ENCODE peak calls at places on chromosomes 1 and 21, in eight cellular contexts. W is astrocyte of the spinal cord, T is GM12865, Y is ovary, R is HepG2, M is epithelial cell of esophagus, B is IMR-90, I is upper lobe of right lung. S is an unnamed sample.

GRCh38 chr1:205108464-205108863 is 13.3 kb downstream of the RBBP5 start:
- DNase-seq in I (no peak), W (no peak), Y (no peak), M (no peak), T (no peak), B (no peak), R (no peak), S (no peak)

GRCh38 chr1:30807318-30808066 is 49.9 kb upstream of the LAPTM5 start:
- DNase-seq in W (no peak), I (peak), T (no peak), M (no peak), B (no peak), R (no peak), Y (peak), S (no peak)

GRCh38 chr1:210233495-210234253 is 1.1 kb downstream of the SERTAD4 start:
- DNase-seq in Y (peak), R (no peak), W (peak), B (peak), T (no peak), I (peak), M (peak), S (no peak)

GRCh38 chr1:211013346-211014240 is 120.4 kb downstream of the KCNH1 start:
- DNase-seq in M (no peak), B (peak), W (no peak), T (no peak), I (no peak), Y (no peak), R (no peak), S (no peak)

GRCh38 chr1:247496581-247497285 is 38.8 kb upstream of the OR2B11 start:
- DNase-seq in Y (no peak), W (no peak), B (no peak), I (no peak), R (no peak), T (no peak), M (no peak), S (no peak)

GRCh38 chr1:223844962-223845809 is 561 bp downstream of the TP53BP2 start:
- DNase-seq in T (peak), B (peak), M (peak), W (peak), R (peak), Y (no peak), I (no peak), S (no peak)

GRCh38 chr1:175072131-175072941 is 4.7 kb downstream of the TNN start:
- DNase-seq in I (no peak), W (peak), T (peak), R (no peak), Y (no peak), B (peak), M (peak), S (no peak)

GRCh38 chr1:174800221-174800791 is 199.4 kb upstream of the CACYBP start:
- DNase-seq in I (no peak), M (no peak), Y (peak), B (peak), R (no peak), W (no peak), T (no peak), S (no peak)

GRCh38 chr1:14220811-14221210 is 377.7 kb upstream of the KAZN start:
- DNase-seq in R (no peak), Y (no peak), M (no peak), B (no peak), W (no peak), I (no peak), T (no peak), S (no peak)

GRCh38 chr1:223210786-223211115 is 67.7 kb upstream of the TLR5 start:
- DNase-seq in I (no peak), T (no peak), W (no peak), Y (no peak), B (no peak), R (no peak), M (no peak), S (no peak)

GRCh38 chr1:43034778-43035177 is 76.1 kb upstream of the SLC2A1 start:
- DNase-seq in M (no peak), Y (no peak), I (no peak), W (no peak), T (no peak), R (peak), B (no peak), S (no peak)

GRCh38 chr1:214187152-214187900 is 93.6 kb upstream of the SMYD2 start:
- DNase-seq in T (no peak), W (no peak), R (no peak), B (no peak), Y (no peak), M (peak), I (no peak), S (no peak)

GRCh38 chr21:28142692-28143091 is 850.0 kb downstream of the LTN1 start:
- DNase-seq in W (peak), T (no peak), R (no peak), I (no peak), Y (no peak), M (peak), B (peak), S (peak)

GRCh38 chr1:181040284-181040865 is 6.6 kb downstream of the MR1 start:
- DNase-seq in B (no peak), I (no peak), M (no peak), Y (no peak), W (no peak), R (peak), T (no peak), S (no peak)

DNA sequence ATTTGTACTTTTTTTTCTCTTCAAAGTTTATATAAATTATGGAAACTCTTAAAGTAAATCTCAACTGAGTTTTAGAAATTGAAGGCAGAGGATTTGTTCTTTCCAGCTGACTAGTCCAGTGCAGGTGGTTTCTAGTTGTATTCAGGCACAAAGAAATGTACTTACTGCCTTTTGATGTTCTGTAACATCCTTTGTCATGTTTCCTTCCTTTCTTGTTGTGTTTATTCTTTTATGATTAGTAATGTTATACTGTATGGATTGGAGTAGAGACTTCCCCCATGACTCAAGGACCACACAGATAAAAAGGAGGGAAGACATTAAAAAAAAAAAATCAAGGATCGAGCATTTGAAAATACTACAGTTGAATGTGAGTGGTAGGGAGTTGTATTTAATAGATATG is 8.0 kb downstream of the HIPK1 start:
- DNase-seq in M (no peak), W (no peak), R (no peak), Y (no peak), B (peak), T (no peak), I (no peak), S (no peak)
- H3K4me3 ChIP-seq in M (no peak), W (no peak), R (no peak), Y (no peak), B (no peak), T (no peak), I (no peak), S (no peak)

DNA sequence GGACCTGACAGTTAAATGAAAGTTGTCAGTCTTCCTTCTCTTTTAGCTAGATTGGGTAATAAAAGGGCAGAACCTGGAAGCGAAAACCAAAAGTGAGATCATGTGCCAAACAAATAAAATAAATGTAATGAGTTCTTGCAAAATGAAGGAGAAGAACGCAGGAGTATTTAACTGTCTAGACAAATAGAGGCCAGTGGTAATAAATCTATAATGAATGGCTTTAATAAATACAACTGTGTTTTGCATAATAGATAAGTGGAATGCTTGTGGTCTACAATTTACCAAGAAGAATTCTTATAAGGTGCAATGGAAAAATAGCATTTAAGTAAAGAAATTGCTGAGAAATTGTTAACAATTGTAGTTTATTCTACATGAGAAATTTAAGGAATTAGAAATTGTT is 180.2 kb upstream of the NEGR1 start:
- DNase-seq in R (no peak), T (no peak), Y (no peak), W (no peak), B (no peak), I (no peak), M (no peak), S (no peak)
- TF ChIP-seq CTCF in R (no peak), T (no peak), Y (no peak), W (no peak), B (no peak), I (no peak), M (no peak), S (no peak)

DNA sequence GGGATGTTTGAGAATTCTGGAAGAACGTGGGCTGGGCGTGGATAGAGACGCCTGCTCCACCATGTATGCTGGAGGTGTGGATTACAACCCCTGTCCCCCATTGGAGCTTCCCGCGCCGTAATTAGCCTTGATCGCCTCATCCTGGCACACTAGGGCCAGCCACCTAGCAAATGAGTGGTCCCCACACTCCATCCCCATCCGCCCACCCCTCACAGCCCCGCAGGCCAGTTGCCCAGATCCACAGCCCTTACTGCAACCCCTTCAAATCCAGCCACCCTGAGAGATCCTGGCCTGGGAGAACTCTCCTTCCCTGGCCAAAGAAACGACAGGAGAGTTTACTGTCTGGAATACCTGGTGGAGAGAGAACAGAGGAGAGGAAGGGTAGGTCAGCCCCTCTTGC is 375 bp upstream of the GJA4 start:
- DNase-seq in M (no peak), T (no peak), Y (no peak), B (no peak), R (no peak), W (no peak), I (no peak), S (no peak)
- H3K4me3 ChIP-seq in M (no peak), T (no peak), Y (no peak), B (no peak), R (no peak), W (no peak), I (peak), S (no peak)

DNA sequence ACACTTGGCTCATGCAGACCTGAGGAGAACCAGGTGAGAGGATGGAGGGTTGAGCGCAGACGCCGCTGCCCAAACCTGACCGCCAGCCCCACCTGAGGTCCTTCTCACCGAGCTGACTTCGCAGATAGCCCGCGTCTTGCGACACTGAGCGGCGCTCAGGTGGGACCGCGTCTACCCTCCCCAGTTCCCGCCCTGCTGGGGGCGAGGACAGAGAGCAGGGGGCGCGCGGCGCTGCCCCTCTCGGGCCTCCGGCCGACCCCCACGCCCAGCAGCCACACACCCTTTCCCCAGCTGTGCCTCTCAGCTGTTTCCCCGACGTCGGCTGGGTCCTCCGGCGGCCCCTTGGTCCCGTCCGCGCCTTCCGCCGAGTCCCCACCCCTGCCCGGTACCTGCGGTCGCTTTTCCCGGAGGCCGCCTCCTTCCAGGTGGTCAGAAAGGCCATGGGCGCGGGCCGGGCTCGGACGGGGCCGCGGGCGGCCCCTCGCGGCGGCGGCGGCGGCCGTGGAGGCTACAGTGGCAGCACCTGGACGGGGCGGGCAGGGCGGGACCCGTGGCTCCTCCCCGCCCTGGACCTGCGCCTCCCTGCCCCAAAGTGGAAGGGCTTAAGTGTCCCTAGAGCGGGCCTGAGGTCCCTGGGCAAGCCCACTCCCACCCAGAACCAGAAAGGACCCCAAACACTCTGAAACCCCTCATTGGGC is 14.4 kb upstream of the TTC39A start:
- DNase-seq in M (no peak), W (no peak), T (no peak), Y (no peak), I (peak), B (no peak), R (no peak), S (no peak)
- TF ChIP-seq CTCF in M (no peak), W (no peak), T (no peak), Y (no peak), I (peak), B (no peak), R (peak), S (no peak)

GRCh38 chr1:203178083-203178482 is 2.5 kb upstream of the MYBPH start:
- DNase-seq in T (peak), R (peak), B (peak), W (no peak), I (no peak), M (no peak), Y (no peak), S (no peak)
- H3K4me3 ChIP-seq in T (no peak), R (no peak), B (no peak), W (no peak), I (no peak), M (no peak), Y (no peak), S (no peak)

DNA sequence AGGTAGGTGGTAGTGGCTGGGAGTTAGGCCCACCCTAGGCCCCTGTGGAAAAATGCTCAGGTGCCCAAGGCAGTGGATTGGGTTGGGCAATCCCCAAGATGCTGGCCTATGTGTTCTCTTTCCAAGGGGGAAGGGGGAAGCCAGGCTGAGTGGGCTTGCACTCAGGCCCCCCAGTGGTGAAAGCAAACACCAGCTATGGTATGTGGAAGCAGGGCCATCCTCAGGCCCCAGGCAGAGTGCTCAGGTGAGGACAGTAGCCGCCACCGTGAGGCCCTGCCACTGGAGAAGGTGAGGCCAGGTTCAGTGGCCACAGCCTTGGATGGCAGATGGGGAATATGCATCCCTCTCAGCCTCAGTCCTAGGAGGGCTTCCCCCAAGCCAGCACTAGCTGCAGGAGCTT is 11.8 kb downstream of the LY9 start:
- DNase-seq in I (no peak), W (no peak), T (no peak), B (no peak), M (no peak), Y (no peak), R (no peak), S (no peak)
- TF ChIP-seq CTCF in I (no peak), W (no peak), T (peak), B (no peak), M (no peak), Y (no peak), R (no peak), S (no peak)

DNA sequence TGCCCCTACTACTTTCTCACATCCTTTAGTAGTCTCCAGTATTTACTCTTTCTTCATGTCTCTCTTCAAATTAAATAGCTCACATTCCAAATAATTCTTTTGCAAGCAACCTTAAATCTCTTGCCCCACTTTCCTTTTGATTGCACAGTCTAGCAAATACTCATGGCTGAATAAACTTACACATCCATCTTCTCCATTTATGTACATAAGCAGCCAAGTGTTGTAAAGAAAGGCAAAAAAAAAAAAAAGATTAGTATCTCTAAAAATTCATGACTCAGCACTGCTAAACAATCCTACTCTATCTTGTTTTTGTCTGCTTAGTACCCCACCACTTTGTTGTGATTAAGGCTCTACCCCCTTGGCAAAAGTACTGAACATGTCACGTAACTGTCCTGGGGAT is 42.6 kb downstream of the F13B start:
- DNase-seq in Y (no peak), W (no peak), R (peak), T (no peak), M (no peak), I (no peak), B (peak), S (no peak)
- H3K4me3 ChIP-seq in Y (no peak), W (no peak), R (no peak), T (no peak), M (no peak), I (no peak), B (no peak), S (no peak)

DNA sequence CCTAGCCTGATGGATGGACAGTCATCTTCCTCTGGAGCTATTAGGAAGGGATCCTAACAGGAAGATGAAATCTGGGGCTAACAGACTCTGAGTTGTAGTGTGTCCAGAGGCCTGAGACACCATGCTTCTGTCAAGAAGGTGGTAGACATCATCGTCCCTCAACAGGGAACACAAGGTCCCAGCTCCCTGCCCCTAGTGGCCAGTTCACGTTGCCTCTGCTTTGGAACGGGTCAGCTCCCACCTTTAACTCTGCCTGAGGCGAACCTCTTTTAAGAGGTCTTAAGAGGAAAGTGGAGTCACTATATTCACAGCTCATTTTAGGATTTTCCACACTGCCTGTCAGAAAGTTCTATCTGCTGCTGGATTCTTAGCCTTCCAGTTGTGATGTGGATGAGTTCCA is 28.3 kb downstream of the LRRC71 start:
- DNase-seq in I (no peak), W (no peak), B (no peak), T (no peak), M (no peak), Y (no peak), R (no peak), S (no peak)
- TF ChIP-seq CTCF in I (no peak), W (peak), B (no peak), T (peak), M (no peak), Y (no peak), R (no peak), S (peak)

DNA sequence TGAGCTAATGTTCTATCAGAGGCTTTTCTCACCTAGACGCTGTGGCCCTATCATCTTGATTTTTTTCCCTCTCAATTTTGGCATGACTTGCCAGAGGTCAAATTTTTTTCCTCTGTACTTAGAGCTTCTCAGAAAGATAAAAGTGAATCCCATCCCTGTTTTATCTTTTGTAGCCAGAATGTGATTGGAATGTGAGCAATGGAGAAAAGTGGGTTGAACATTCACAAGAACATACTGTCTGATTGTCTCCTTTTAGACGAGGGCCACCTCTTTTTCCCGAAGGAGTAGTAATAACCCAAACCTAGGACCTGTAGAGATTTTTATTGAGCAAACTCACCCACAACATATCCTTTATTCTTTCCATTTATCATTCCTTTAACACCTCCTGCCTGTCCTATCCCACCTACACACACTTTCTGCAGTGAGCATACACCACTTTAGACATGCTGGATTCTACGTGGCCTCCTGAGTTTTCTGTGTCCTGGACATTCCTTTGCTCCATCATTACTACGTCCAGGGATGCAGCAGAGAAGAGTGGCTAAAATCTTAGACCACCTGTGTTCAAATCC is 15.9 kb downstream of the S100A10 start:
- DNase-seq in B (no peak), M (no peak), I (no peak), Y (no peak), T (no peak), W (no peak), R (peak), S (no peak)
- H3K4me3 ChIP-seq in B (no peak), M (no peak), I (no peak), Y (no peak), T (no peak), W (no peak), R (no peak), S (no peak)

S was measured in epithelial cell of proximal tubule.